ENCODE peak calls at places on chromosomes 12 and 14, in seven cellular contexts. H, A, F, S, D, Y and X are unnamed samples.

GRCh38 chr12:10722905-10723866 is at the start of gene YBX3:
- DNase-seq in S (peak; percentile 77), D (peak; percentile 89), Y (peak; percentile 81), A (peak; percentile 80), H (peak; percentile 94), F (peak; percentile 42), X (peak; percentile 62)

GRCh38 chr12:121383601-121384019 is 16.3 kb upstream of the RNF34 start:
- DNase-seq in H (no peak), F (no peak), A (no peak), S (no peak), D (no peak), Y (no peak), X (no peak)

GRCh38 chr12:674272-674781 is 11.1 kb upstream of the NINJ2 start:
- DNase-seq in S (peak; percentile 24), H (no peak), A (no peak), F (no peak), D (peak; percentile 17), Y (no peak), X (peak; percentile 38)

GRCh38 chr12:97386133-97386581 is 76.4 kb upstream of the RMST start:
- DNase-seq in D (no peak), H (no peak), F (peak; percentile 46), S (no peak), Y (no peak), A (peak; percentile 79), X (no peak)

GRCh38 chr12:79887912-79888311 is 47.0 kb downstream of the PPP1R12A start:
- DNase-seq in Y (no peak), F (no peak), A (no peak), H (no peak), S (no peak), D (no peak), X (no peak)

GRCh38 chr12:32332446-32332845 is 66.9 kb upstream of the FGD4 start:
- DNase-seq in D (no peak), A (no peak), Y (peak; percentile 3), S (no peak), H (no peak), F (no peak), X (no peak)

GRCh38 chr12:131986847-131987398 is 37.2 kb downstream of the EP400 start:
- DNase-seq in D (no peak), S (no peak), H (no peak), A (no peak), Y (no peak), F (no peak), X (no peak)

GRCh38 chr14:69363055-69363454 is 35.0 kb downstream of the ERH start:
- DNase-seq in S (peak; percentile 53), F (peak; percentile 53), Y (peak; percentile 62), H (peak; percentile 86), D (peak; percentile 76), A (peak; percentile 6), X (no peak)

GRCh38 chr12:119683816-119684215 is 15.9 kb downstream of the PRKAB1 start:
- DNase-seq in H (no peak), Y (no peak), F (no peak), S (no peak), D (no peak), A (no peak), X (no peak)
- H3K4me3 ChIP-seq in H (no peak overlapping the region), Y (no peak overlapping the region), F (no peak overlapping the region), S (no peak overlapping the region), D (no peak overlapping the region), A (no peak overlapping the region), X (no peak overlapping the region)

DNA sequence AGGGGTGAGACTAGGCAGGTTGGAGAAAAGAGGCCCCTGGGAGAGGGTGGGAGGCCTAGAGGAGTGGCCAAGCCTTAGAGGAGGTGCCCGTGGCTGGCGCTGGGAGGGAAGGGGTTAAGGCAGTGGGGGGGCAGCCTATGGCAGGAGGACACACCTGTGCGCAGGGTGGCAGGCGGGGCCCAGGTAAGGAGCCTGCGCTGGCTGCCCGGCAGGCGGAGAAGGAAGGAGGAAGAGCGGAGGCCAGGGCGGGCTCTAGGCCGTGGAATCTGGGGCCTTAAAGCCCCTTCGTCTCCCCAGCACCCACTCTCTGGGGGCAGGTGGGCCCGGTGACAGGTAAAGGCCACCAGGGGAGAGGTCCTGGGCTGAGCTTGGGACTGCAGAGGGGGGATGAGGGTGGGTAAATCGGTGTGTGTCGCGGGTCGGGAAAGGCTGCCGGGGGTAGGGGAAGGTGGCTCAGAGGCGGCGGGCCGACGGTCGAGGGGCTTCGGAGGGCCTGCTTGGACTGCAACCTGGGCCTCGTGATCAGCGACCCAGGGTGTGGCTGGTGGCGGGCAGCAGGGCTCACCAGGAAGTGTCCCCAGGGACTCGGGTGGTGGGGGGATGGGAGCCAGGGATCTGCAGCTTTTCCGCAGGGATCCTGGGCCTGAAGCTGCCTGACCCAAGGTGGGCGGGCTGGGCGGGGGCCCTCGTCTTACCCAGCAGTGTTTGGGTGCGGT is 7.3 kb downstream of the PHB2 start:
- DNase-seq in S (no peak), Y (no peak), D (no peak), A (no peak), H (no peak), F (no peak), X (peak; percentile 77)
- H3K4me3 ChIP-seq in S (no peak overlapping the region), Y (no peak overlapping the region), D (no peak overlapping the region), A (no peak overlapping the region), H (no peak overlapping the region), F (no peak overlapping the region), X (peak overlapping the region; percentile 88)

GRCh38 chr12:3905664-3906063 is 32.5 kb upstream of the PARP11 start:
- DNase-seq in S (no peak), Y (no peak), H (no peak), A (no peak), D (no peak), F (no peak), X (no peak)

GRCh38 chr12:3901116-3901515 is 27.9 kb upstream of the PARP11 start:
- DNase-seq in D (no peak), A (no peak), S (no peak), F (no peak), H (no peak), Y (no peak), X (no peak)

DNA sequence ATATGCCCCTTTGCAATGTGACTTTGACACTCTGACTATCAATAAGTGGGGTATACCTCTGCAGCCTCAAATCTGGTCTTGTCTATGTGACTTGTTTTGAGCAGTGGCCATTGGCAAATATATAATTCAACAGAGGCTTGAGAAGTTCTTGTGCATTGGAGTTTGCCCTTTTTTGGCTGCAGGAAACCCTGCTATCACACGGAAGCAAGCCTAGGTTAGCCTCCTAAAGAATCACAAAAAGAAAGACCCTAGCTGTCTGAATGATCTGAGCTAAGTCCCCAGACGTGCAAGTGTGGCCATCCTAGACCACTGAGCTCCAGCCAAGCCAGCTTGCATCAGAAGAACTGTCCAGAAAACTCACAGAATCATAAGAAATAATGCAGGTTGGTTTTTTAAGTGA is 31.8 kb upstream of the PARP11 start:
- DNase-seq in D (no peak), Y (no peak), F (no peak), H (no peak), S (no peak), A (no peak), X (no peak)
- H3K4me3 ChIP-seq in D (no peak overlapping the region), Y (no peak overlapping the region), F (no peak overlapping the region), H (no peak overlapping the region), S (no peak overlapping the region), A (no peak overlapping the region), X (no peak overlapping the region)

GRCh38 chr14:76753799-76754198 is 7.5 kb upstream of the VASH1 start:
- DNase-seq in H (no peak), Y (no peak), F (no peak), D (no peak), S (no peak), A (no peak), X (no peak)

GRCh38 chr14:76755610-76756390 is 5.5 kb upstream of the VASH1 start:
- DNase-seq in H (no peak), A (no peak), F (no peak), S (no peak), D (no peak), Y (no peak), X (no peak)

GRCh38 chr14:76754586-76754985 is 6.7 kb upstream of the VASH1 start:
- DNase-seq in Y (no peak), H (no peak), S (no peak), F (no peak), D (no peak), A (no peak), X (no peak)

GRCh38 chr14:76752744-76753143 is 8.5 kb upstream of the VASH1 start:
- DNase-seq in F (peak; percentile 74), A (no peak), D (no peak), S (no peak), Y (no peak), H (no peak), X (no peak)
- H3K4me3 ChIP-seq in F (no peak overlapping the region), A (no peak overlapping the region), D (no peak overlapping the region), S (no peak overlapping the region), Y (no peak overlapping the region), H (no peak overlapping the region), X (no peak overlapping the region)